ENCODE peak calls at places on chromosome 11, in seven cellular contexts. E is Karpas-422; X is GM04504; G is lower lobe of right lung; U is colonic mucosa; O is activated CD4-positive, CD25-positive, alpha-beta regulatory T cell; K is stimulated activated CD8-positive, alpha-beta memory T cell treated with anti-CD3 and anti-CD28 coated beads, Interleukin-4, amount 100 ng/mL, for 24 hours. Y is an unnamed sample.

GRCh38 chr11:126702987-126703386 is 297.6 kb downstream of the KIRREL3 start:
- DNase-seq in E (peak), X (no peak), G (no peak), U (no peak), O (no peak), K (no peak), Y (no peak)

GRCh38 chr11:2517016-2517385 is 72.2 kb downstream of the KCNQ1 start:
- DNase-seq in E (no peak), X (no peak), G (peak), U (peak), O (no peak), K (no peak), Y (no peak)

GRCh38 chr11:65291613-65292012 is 23.1 kb upstream of the CDC42EP2 start:
- DNase-seq in E (no peak), X (no peak), G (no peak), U (no peak), O (no peak), K (no peak), Y (no peak)

GRCh38 chr11:75574698-75575265 is 12.7 kb downstream of the SERPINH1 start:
- DNase-seq in E (no peak), X (no peak), G (no peak), U (no peak), O (no peak), K (no peak), Y (no peak)

GRCh38 chr11:8055111-8055835 is 25.7 kb upstream of the TUB start:
- DNase-seq in E (peak), X (no peak), G (no peak), U (no peak), O (no peak), K (no peak), Y (no peak)

GRCh38 chr11:79220171-79220570 is 220.7 kb downstream of the TENM4 start:
- DNase-seq in E (no peak), X (no peak), G (no peak), U (no peak), O (no peak), K (no peak), Y (no peak)

GRCh38 chr11:77019976-77020591 is 14.1 kb upstream of the B3GNT6 start:
- DNase-seq in E (no peak), X (no peak), G (no peak), U (no peak), O (no peak), K (no peak), Y (no peak)

GRCh38 chr11:44611687-44612437 is 46.4 kb downstream of the CD82 start:
- DNase-seq in E (peak), X (no peak), G (no peak), U (no peak), O (no peak), K (peak), Y (no peak)

GRCh38 chr11:69215784-69216415 is 60.2 kb downstream of the SMIM38 start:
- DNase-seq in E (no peak), X (peak), G (no peak), U (no peak), O (no peak), K (no peak), Y (no peak)

GRCh38 chr11:12761029-12761428 is 86.8 kb downstream of the TEAD1 start:
- DNase-seq in E (peak), X (no peak), G (no peak), U (no peak), O (no peak), K (no peak), Y (no peak)

GRCh38 chr11:44178381-44178780 is 82.9 kb downstream of the EXT2 start:
- DNase-seq in E (no peak), X (peak), G (no peak), U (no peak), O (no peak), K (no peak), Y (no peak)

GRCh38 chr11:64121637-64122410 is 44.1 kb downstream of the MACROD1 start:
- DNase-seq in E (no peak), X (peak), G (no peak), U (no peak), O (no peak), K (no peak), Y (no peak)

GRCh38 chr11:47917643-47918369 is 62.6 kb upstream of the PTPRJ start:
- DNase-seq in E (peak), X (peak), G (peak), U (peak), O (no peak), K (no peak), Y (peak)

GRCh38 chr11:118088531-118088930 is 1.8 kb upstream of the SMIM35 start:
- DNase-seq in E (no peak), X (no peak), G (peak), U (peak), O (no peak), K (no peak), Y (no peak)

GRCh38 chr11:27280131-27280530 is 82.9 kb downstream of the CCDC34 start:
- DNase-seq in E (no peak), X (no peak), G (no peak), U (no peak), O (no peak), K (no peak), Y (no peak)

GRCh38 chr11:45272701-45273100 is 13.4 kb downstream of the SYT13 start:
- DNase-seq in E (no peak), X (no peak), G (no peak), U (no peak), O (no peak), K (no peak), Y (no peak)

GRCh38 chr11:69358398-69359080 is 64.6 kb downstream of the MYEOV start:
- DNase-seq in E (no peak), X (no peak), G (peak), U (peak), O (no peak), K (no peak), Y (no peak)

GRCh38 chr11:69035959-69036340 is 12.8 kb upstream of the TPCN2 start:
- DNase-seq in E (no peak), X (no peak), G (no peak), U (no peak), O (no peak), K (no peak), Y (no peak)